ENCODE peak calls at places on chromosomes 16 and 17, in ten cellular contexts. R is tibial artery, B is A549, Z is PC-3, Y is bronchial epithelial cell, A is pancreas, I is stomach, K is cardiac muscle cell, D is transverse colon, N is tibial nerve. Q is an unnamed sample.
A peak's percentile ranks its signal among the peaks of the same experiment; 100 is the strongest.

GRCh38 chr16:69078073-69078472 is 27.4 kb upstream of the HAS3 start:
- DNase-seq in D (no peak), A (no peak), Y (no peak), K (no peak), I (no peak), Z (no peak), B (no peak), R (no peak), N (no peak), Q (no peak)

GRCh38 chr16:8565498-8565897 is 24.8 kb downstream of the TMEM114 start:
- DNase-seq in Z (no peak), Y (no peak), D (no peak), I (no peak), K (no peak), R (no peak), A (no peak), N (no peak), B (no peak), Q (no peak)

GRCh38 chr17:76163919-76164318 is 22.9 kb upstream of the FOXJ1 start:
- DNase-seq in Z (no peak), K (no peak), Y (no peak), R (no peak), A (no peak), D (no peak), N (no peak), B (no peak), I (no peak), Q (no peak)

GRCh38 chr16:28534542-28535373 is 4.0 kb downstream of the NUPR1 start:
- DNase-seq in R (peak; percentile 90), N (peak; percentile 92), A (no peak), D (peak; percentile 47), Y (no peak), I (peak; percentile 47), B (no peak), Z (no peak), K (no peak), Q (no peak)

GRCh38 chr17:72554508-72554907 is 433.7 kb downstream of the SOX9 start:
- DNase-seq in Z (no peak), Y (no peak), A (no peak), R (no peak), N (no peak), B (no peak), I (no peak), D (no peak), K (no peak), Q (no peak)

GRCh38 chr17:71530227-71530626 is 590.6 kb upstream of the SOX9 start:
- DNase-seq in I (no peak), B (no peak), D (no peak), Y (peak; percentile 100), R (no peak), N (no peak), Z (peak; percentile 76), K (no peak), A (no peak), Q (peak; percentile 99)

GRCh38 chr16:50329446-50330189 is 39.2 kb downstream of the BRD7 start:
- DNase-seq in R (no peak), Z (no peak), N (no peak), I (no peak), Y (no peak), K (no peak), B (no peak), A (no peak), D (no peak), Q (no peak)

GRCh38 chr16:28107232-28107631 is 43.7 kb upstream of the GSG1L start:
- DNase-seq in A (no peak), K (no peak), N (no peak), I (no peak), Y (peak; percentile 64), Z (no peak), R (no peak), D (no peak), B (no peak), Q (peak; percentile 19)

GRCh38 chr16:49857423-49858181 is 1.7 kb upstream of the ZNF423 start:
- DNase-seq in R (peak; percentile 42), A (peak; percentile 84), N (no peak), B (peak; percentile 87), I (peak; percentile 56), K (peak; percentile 80), D (peak; percentile 76), Z (peak; percentile 32), Y (peak; percentile 13), Q (peak; percentile 30)

GRCh38 chr17:44122825-44123355 is 551 bp downstream of the HDAC5 start:
- DNase-seq in D (peak; percentile 25), A (no peak), I (no peak), B (no peak), R (no peak), K (no peak), N (no peak), Z (no peak), Y (no peak), Q (no peak)

GRCh38 chr16:86965331-86965730 is 351.9 kb downstream of the C16orf95 start:
- DNase-seq in Z (no peak), A (no peak), I (no peak), B (no peak), R (no peak), Y (no peak), N (no peak), D (no peak), K (no peak), Q (no peak)

GRCh38 chr17:510223-510917 is 157.8 kb upstream of the RPH3AL start:
- DNase-seq in D (no peak), B (no peak), I (no peak), N (no peak), Z (no peak), A (no peak), K (no peak), Y (no peak), R (no peak), Q (no peak)

GRCh38 chr16:10895053-10895946 is 18.3 kb downstream of the CIITA start:
- DNase-seq in I (no peak), Z (peak; percentile 51), A (no peak), K (peak; percentile 82), N (peak; percentile 41), D (peak; percentile 33), R (no peak), B (peak; percentile 29), Y (no peak), Q (no peak)

GRCh38 chr16:50282010-50282538 is 15.7 kb downstream of the ADCY7 start:
- DNase-seq in Z (no peak), R (peak; percentile 78), K (no peak), N (peak; percentile 53), D (peak; percentile 84), B (no peak), A (no peak), I (peak; percentile 69), Y (no peak), Q (no peak)

GRCh38 chr17:69424287-69425041 is 10.0 kb downstream of the MAP2K6 start:
- DNase-seq in R (no peak), Z (peak; percentile 41), B (no peak), A (no peak), Y (peak; percentile 53), D (no peak), N (no peak), I (no peak), K (no peak), Q (no peak)

GRCh38 chr17:19433727-19434340 is 22.8 kb downstream of the RNF112 start:
- DNase-seq in A (no peak), B (no peak), D (no peak), Z (no peak), K (no peak), Y (no peak), R (no peak), I (no peak), N (no peak), Q (no peak)
- TF ChIP-seq CTCF in A (no peak), B (no peak), D (no peak), Z (no peak), K (no peak), Y (no peak), R (no peak), I (no peak), N (no peak), Q (peak; percentile 24)

DNA sequence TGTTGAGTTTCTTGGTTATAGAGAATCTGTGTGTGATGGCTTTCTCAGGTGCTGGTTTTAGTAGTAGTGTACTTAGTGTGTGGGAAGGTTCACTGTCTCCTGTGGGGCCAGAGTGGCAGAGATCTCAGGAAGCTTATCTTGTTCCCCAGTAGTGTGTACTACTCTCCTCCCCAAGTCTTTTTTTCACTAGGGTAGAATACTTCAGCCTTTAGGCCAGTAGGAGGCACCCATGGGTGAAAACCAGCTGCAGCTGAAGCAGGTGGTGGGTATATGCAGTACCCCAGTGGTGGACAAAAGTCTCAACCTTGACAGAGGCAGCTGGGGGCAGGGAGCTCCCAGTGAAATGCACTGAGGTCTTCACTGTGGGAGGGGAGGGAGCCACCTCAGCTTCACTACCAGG is 109.9 kb downstream of the PHKB start:
- DNase-seq in D (no peak), I (no peak), N (no peak), K (no peak), R (no peak), B (no peak), Z (no peak), Y (no peak), A (no peak), Q (no peak)
- TF ChIP-seq CTCF in D (no peak), I (no peak), N (no peak), K (no peak), R (no peak), B (no peak), Z (no peak), Y (no peak), A (no peak), Q (no peak)

GRCh38 chr16:15507299-15507958 is 73.0 kb downstream of the BMERB1 start:
- DNase-seq in R (peak; percentile 64), D (no peak), Y (no peak), B (no peak), Z (no peak), N (peak; percentile 51), I (no peak), K (no peak), A (no peak), Q (peak; percentile 36)
- TF ChIP-seq CTCF in R (no peak), D (no peak), Y (no peak), B (no peak), Z (no peak), N (no peak), I (no peak), K (no peak), A (no peak), Q (no peak)

DNA sequence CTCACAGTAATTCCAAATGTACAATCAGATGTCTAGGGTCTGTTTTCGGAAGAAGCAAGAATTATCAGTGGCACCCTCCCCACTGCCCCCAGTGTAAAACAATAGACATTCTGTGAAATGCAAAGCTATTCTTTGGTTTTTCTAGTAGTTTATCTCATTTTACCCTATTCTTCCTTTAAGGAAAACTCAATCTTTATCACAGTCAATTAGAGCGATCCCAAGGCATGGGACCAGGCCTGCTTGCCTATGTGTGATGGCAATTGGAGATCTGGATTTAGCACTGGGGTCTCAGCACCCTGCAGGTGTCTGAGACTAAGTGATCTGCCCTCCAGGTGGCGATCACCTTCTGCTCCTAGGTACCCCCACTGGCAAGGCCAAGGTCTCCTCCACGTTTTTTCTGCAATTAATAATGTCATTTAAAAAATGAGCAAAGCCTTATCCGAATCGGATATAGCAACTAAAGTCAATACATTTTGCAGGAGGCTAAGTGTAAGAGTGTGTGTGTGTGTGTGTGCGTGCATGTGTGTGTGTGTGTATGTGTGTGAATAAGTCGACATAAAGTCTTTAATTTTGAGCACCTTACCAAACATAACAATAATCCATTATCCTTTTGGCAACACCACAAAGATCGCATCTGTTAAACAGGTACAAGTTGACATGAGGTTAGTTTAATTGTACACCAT is 59.7 kb downstream of the HLF start:
- DNase-seq in Y (no peak), Z (no peak), N (no peak), A (no peak), I (no peak), K (no peak), R (no peak), B (no peak), D (no peak), Q (no peak)
- TF ChIP-seq CTCF in Y (no peak), Z (peak; percentile 14), N (no peak), A (no peak), I (no peak), K (no peak), R (no peak), B (no peak), D (no peak), Q (no peak)

Q was measured in foreskin keratinocyte.